ENCODE peak calls at places on chromosomes 2 and 18, in five cellular contexts. X is ovary, M is IMR-90, N is breast epithelium, Q is spleen. U is an unnamed sample. For H3K9me3, the result is how much of the 10 kb centered on the place peaks cover.

GRCh38 chr2:28662468-28663095 is 89.0 kb upstream of the PPP1CB start:
- DNase-seq in X (peak), M (peak), N (no peak), Q (no peak), U (no peak)

GRCh38 chr18:8607776-8608682 is 1.2 kb upstream of the RAB12 start:
- DNase-seq in X (peak), M (peak), N (no peak), Q (no peak), U (no peak)

GRCh38 chr18:77114564-77115391 is 17.8 kb downstream of the MBP start:
- DNase-seq in X (peak), M (peak), N (peak), Q (peak), U (peak)

GRCh38 chr2:136255648-136256461 is 137.9 kb upstream of the CXCR4 start:
- DNase-seq in X (no peak), M (no peak), N (no peak), Q (peak), U (no peak)

GRCh38 chr2:86807462-86808275 is 17.0 kb upstream of the CD8A start:
- DNase-seq in X (peak), M (no peak), N (no peak), Q (peak), U (no peak)

GRCh38 chr2:189305291-189305943 is 125.9 kb upstream of the COL5A2 start:
- DNase-seq in X (no peak), M (peak), N (no peak), Q (no peak), U (no peak)

GRCh38 chr2:127176371-127177311 is 43.5 kb downstream of the CYP27C1 start:
- DNase-seq in X (no peak), M (peak), N (no peak), Q (peak), U (peak)

GRCh38 chr2:180735799-180736198 is 244.6 kb upstream of the UBE2E3 start:
- DNase-seq in X (no peak), M (no peak), N (no peak), Q (no peak), U (no peak)

GRCh38 chr2:150572961-150573395 is 85.5 kb upstream of the RND3 start:
- DNase-seq in X (no peak), M (no peak), N (no peak), Q (no peak), U (no peak)

GRCh38 chr2:69915050-69915945 is at the start of gene MXD1:
- DNase-seq in X (peak), M (no peak), N (peak), Q (peak), U (peak)

GRCh38 chr2:122322815-122323214 is 567.4 kb downstream of the TSN start:
- DNase-seq in X (no peak), M (no peak), N (no peak), Q (no peak), U (no peak)

GRCh38 chr2:240480834-240481623 is 45.6 kb downstream of the GPC1 start:
- DNase-seq in X (no peak), M (no peak), N (peak), Q (peak), U (no peak)

GRCh38 chr18:36066731-36067117 is 635 bp downstream of the RPRD1A start:
- DNase-seq in X (no peak), M (peak), N (no peak), Q (no peak), U (no peak)

GRCh38 chr2:78397198-78397597 is 628.3 kb upstream of the REG3G start:
- DNase-seq in X (no peak), M (no peak), N (no peak), Q (no peak), U (no peak)

GRCh38 chr2:118475622-118476021 is 371.8 kb downstream of the EN1 start:
- DNase-seq in X (no peak), M (no peak), N (no peak), Q (no peak), U (no peak)

GRCh38 chr2:170685591-170685990 is 29.5 kb upstream of the SP5 start:
- DNase-seq in X (no peak), M (no peak), N (no peak), Q (no peak), U (no peak)

GRCh38 chr18:71665131-71665530 is 879.0 kb downstream of the CBLN2 start:
- DNase-seq in X (no peak), M (no peak), N (no peak), Q (no peak), U (no peak)
- H3K9me3 ChIP-seq in X (under half), M (under half), N (under half), Q (under half), U (under half)

GRCh38 chr2:114068438-114068837 is 178.5 kb downstream of the ACTR3 start:
- DNase-seq in X (no peak), M (peak), N (no peak), Q (no peak), U (no peak)
- TF ChIP-seq POLR2A in X (no peak), M (no peak), N (no peak), Q (no peak), U (no peak)

GRCh38 chr2:107635883-107636282 is 190.8 kb upstream of the RGPD4 start:
- DNase-seq in X (no peak), M (peak), N (no peak), Q (no peak), U (no peak)

GRCh38 chr2:107627926-107628325 is 198.8 kb upstream of the RGPD4 start:
- DNase-seq in X (no peak), M (no peak), N (no peak), Q (no peak), U (no peak)

GRCh38 chr2:107634172-107634571 is 192.5 kb upstream of the RGPD4 start:
- DNase-seq in X (no peak), M (peak), N (no peak), Q (no peak), U (no peak)

GRCh38 chr2:107633580-107634147 is 193.0 kb upstream of the RGPD4 start:
- DNase-seq in X (no peak), M (peak), N (no peak), Q (no peak), U (no peak)
- H3K9me3 ChIP-seq in X (under half), M (under half), N (under half), Q (half or more), U (under half)

GRCh38 chr18:23135679-23136325 is 517 bp downstream of the CABLES1 start:
- DNase-seq in X (peak), M (no peak), N (no peak), Q (peak), U (no peak)
- TF ChIP-seq POLR2A in X (no peak), M (no peak), N (no peak), Q (no peak), U (peak)

GRCh38 chr2:65070856-65071255 is 14.6 kb downstream of the CEP68 start:
- DNase-seq in X (peak), M (no peak), N (no peak), Q (no peak), U (no peak)
- H3K9me3 ChIP-seq in X (under half), M (under half), N (under half), Q (under half), U (under half)

DNA sequence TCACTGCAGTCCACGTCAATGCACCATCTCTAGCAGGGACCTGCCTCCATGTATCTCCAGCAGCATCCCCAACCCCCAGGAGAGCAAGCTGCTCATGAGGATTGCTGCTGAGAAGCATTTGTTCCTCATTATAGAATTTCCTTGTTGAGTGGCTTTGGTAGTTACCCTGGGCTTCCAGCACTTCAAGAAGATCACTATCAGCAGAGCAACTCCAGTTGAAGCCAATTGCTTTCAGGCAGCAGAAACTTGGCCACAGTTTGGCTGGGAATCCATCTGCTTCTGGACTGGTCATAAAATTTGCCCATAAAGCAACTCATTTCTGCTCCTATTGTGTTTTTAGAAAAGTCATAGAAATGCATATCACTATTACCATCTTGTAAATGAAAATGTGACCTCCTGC is 17.4 kb downstream of the TRPM8 start:
- DNase-seq in X (no peak), M (no peak), N (no peak), Q (no peak), U (no peak)
- TF ChIP-seq POLR2A in X (no peak), M (no peak), N (no peak), Q (no peak), U (no peak)

GRCh38 chr2:218238896-218239295 is 21.9 kb downstream of the ARPC2 start:
- DNase-seq in X (no peak), M (no peak), N (no peak), Q (no peak), U (no peak)

GRCh38 chr2:218233543-218233942 is 16.6 kb downstream of the ARPC2 start:
- DNase-seq in X (no peak), M (no peak), N (no peak), Q (no peak), U (no peak)

GRCh38 chr2:218234487-218234886 is 17.5 kb downstream of the ARPC2 start:
- DNase-seq in X (no peak), M (no peak), N (no peak), Q (no peak), U (no peak)

GRCh38 chr2:218236829-218237228 is 19.8 kb downstream of the ARPC2 start:
- DNase-seq in X (no peak), M (no peak), N (no peak), Q (no peak), U (no peak)

DNA sequence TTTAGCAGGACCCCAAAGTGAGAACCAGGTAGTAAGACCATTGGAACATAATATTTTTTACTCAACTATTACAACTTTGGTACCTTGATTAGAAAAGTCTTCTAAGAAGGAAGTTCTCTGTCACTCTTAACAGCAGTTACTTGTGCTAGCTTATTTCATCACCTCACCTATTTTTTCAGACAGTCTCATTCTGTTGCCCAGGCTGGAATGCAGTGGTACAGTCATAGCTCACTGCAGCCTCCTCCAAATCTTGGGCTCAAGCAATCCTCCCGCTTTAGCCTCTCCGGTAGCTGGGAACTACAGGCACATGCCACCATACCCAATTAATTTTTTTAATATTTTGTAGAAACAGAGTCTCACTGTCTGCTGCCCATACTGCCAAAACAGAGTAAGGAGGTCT is 18.0 kb downstream of the ARPC2 start:
- DNase-seq in X (no peak), M (no peak), N (no peak), Q (no peak), U (no peak)
- H3K9me3 ChIP-seq in X (under half), M (under half), N (under half), Q (under half), U (under half)

GRCh38 chr2:37652199-37652640 is 19.2 kb downstream of the CDC42EP3 start:
- DNase-seq in X (no peak), M (peak), N (no peak), Q (no peak), U (no peak)
- TF ChIP-seq POLR2A in X (no peak), M (no peak), N (no peak), Q (no peak), U (no peak)

DNA sequence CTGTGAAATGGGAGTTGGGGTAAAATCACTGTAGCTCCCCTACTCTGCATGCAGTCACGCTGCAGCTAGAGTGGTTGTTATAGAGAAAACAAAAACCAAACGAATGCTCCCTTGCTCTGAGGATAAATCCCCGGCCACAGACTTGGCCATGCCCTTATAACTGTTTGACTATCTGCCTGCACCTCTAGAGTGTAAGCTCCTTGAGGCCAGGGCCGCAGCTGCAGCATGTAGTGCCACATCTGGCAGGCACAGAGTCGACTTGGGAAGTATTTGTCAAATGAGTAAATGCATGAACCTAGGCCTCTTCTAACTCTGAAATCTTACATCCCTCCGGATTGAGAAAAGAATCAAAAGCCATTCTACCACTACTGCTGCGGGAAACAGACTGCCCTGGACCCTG is 35.9 kb downstream of the KCNIP3 start:
- DNase-seq in X (no peak), M (no peak), N (no peak), Q (peak), U (no peak)
- H3K9me3 ChIP-seq in X (under half), M (under half), N (under half), Q (under half), U (under half)

GRCh38 chr2:239345251-239345650 is 55.6 kb downstream of the HDAC4 start:
- DNase-seq in X (no peak), M (no peak), N (no peak), Q (no peak), U (no peak)

GRCh38 chr2:239351687-239352086 is 49.1 kb downstream of the HDAC4 start:
- DNase-seq in X (no peak), M (no peak), N (no peak), Q (peak), U (peak)

GRCh38 chr2:239346676-239347075 is 54.1 kb downstream of the HDAC4 start:
- DNase-seq in X (no peak), M (no peak), N (no peak), Q (no peak), U (no peak)

GRCh38 chr2:239349448-239350135 is 51.2 kb downstream of the HDAC4 start:
- DNase-seq in X (no peak), M (no peak), N (peak), Q (no peak), U (no peak)

GRCh38 chr2:239348563-239349447 is 52.0 kb downstream of the HDAC4 start:
- DNase-seq in X (no peak), M (no peak), N (no peak), Q (no peak), U (peak)
- TF ChIP-seq POLR2A in X (no peak), M (no peak), N (no peak), Q (no peak), U (no peak)

U was measured in adrenal gland.